ENCODE peak calls at places on chromosomes 3 and 15, in five cellular contexts. U, R, Y, E and V are unnamed samples.

GRCh38 chr15:65792988-65793812 is 1.1 kb upstream of the DENND4A start:
- DNase-seq in Y (no peak), R (no peak), E (no peak), U (no peak), V (no peak)

GRCh38 chr15:86066174-86066829 is 13.4 kb upstream of the AGBL1 start:
- DNase-seq in R (no peak), U (no peak), E (no peak), Y (no peak), V (no peak)

GRCh38 chr15:62094398-62094797 is 27.6 kb downstream of the C2CD4A start:
- DNase-seq in R (no peak), Y (no peak), U (no peak), E (no peak), V (no peak)

GRCh38 chr15:71282086-71282485 is 166.8 kb downstream of the THSD4 start:
- DNase-seq in E (no peak), R (no peak), U (peak; percentile 70), Y (no peak), V (no peak)

GRCh38 chr3:39664931-39665330 is 144.5 kb upstream of the MYRIP start:
- DNase-seq in U (no peak), E (no peak), Y (no peak), R (no peak), V (no peak)

GRCh38 chr3:63565220-63565619 is 87.3 kb upstream of the SNTN start:
- DNase-seq in E (no peak), U (no peak), R (no peak), Y (no peak), V (no peak)

GRCh38 chr3:171776411-171776810 is 33.9 kb downstream of the PLD1 start:
- DNase-seq in E (no peak), R (no peak), U (no peak), Y (no peak), V (no peak)

GRCh38 chr15:74386496-74387140 is 19.2 kb upstream of the CYP11A1 start:
- DNase-seq in R (no peak), U (no peak), E (no peak), Y (no peak), V (no peak)

GRCh38 chr15:68552773-68553172 is 26.0 kb upstream of the CORO2B start:
- DNase-seq in E (no peak), R (no peak), U (peak; percentile 47), Y (no peak), V (no peak)

GRCh38 chr3:13178107-13178506 is 104.9 kb upstream of the IQSEC1 start:
- DNase-seq in E (no peak), Y (no peak), R (no peak), U (no peak), V (no peak)

GRCh38 chr15:43550527-43551363 is 33.3 kb downstream of the MAP1A start:
- DNase-seq in U (peak; percentile 59), Y (no peak), R (no peak), E (no peak), V (no peak)

GRCh38 chr3:112374334-112374734 is 41.4 kb downstream of the CD200 start:
- DNase-seq in Y (no peak), R (no peak), E (no peak), U (no peak), V (no peak)

GRCh38 chr15:58453931-58454793 is 22.4 kb downstream of the LIPC start:
- DNase-seq in E (no peak), R (no peak), U (no peak), Y (no peak), V (no peak)

GRCh38 chr3:40504636-40505430 is 1.0 kb upstream of the ZNF620 start:
- DNase-seq in Y (no peak), E (no peak), U (peak; percentile 99), R (no peak), V (no peak)

GRCh38 chr3:97958396-97958795 is 13.8 kb downstream of the RIOX2 start:
- DNase-seq in Y (no peak), U (peak; percentile 52), R (no peak), E (no peak), V (no peak)

GRCh38 chr3:99875925-99876781 is 58.5 kb downstream of the CMSS1 start:
- DNase-seq in R (peak; percentile 76), Y (peak; percentile 60), U (peak; percentile 79), E (peak; percentile 92), V (peak; percentile 85)

GRCh38 chr3:133851931-133852330 is 43.8 kb downstream of the RAB6B start:
- DNase-seq in U (no peak), R (no peak), Y (no peak), E (no peak), V (no peak)

GRCh38 chr3:50450135-50450911 is 53.1 kb downstream of the CACNA2D2 start:
- DNase-seq in R (peak; percentile 39), E (no peak), U (peak; percentile 15), Y (peak; percentile 54), V (no peak)

GRCh38 chr3:138774529-138775253 is 60.0 kb downstream of the PIK3CB start:
- DNase-seq in R (no peak), U (peak; percentile 100), E (no peak), Y (no peak), V (no peak)

GRCh38 chr3:150723946-150724345 is 20.2 kb upstream of the ERICH6 start:
- DNase-seq in Y (no peak), R (no peak), U (no peak), E (no peak), V (no peak)

GRCh38 chr3:119120480-119120879 is 25.5 kb upstream of the TEX55 start:
- DNase-seq in E (peak; percentile 41), U (no peak), R (no peak), Y (no peak), V (no peak)

GRCh38 chr3:68817243-68817642 is 115.1 kb downstream of the TAFA4 start:
- DNase-seq in Y (no peak), U (no peak), R (no peak), E (no peak), V (no peak)

GRCh38 chr3:47433796-47434195 is 41.9 kb downstream of the SCAP start:
- DNase-seq in Y (no peak), R (no peak), U (no peak), E (no peak), V (no peak)

GRCh38 chr15:97473615-97474014 is 486.9 kb upstream of the ARRDC4 start:
- DNase-seq in E (no peak), Y (no peak), R (no peak), U (no peak), V (no peak)

GRCh38 chr3:190605385-190605784 is 91.5 kb downstream of the IL1RAP start:
- DNase-seq in R (no peak), E (no peak), Y (no peak), U (no peak), V (no peak)

GRCh38 chr3:775178-775885 is 317.5 kb upstream of the CNTN6 start:
- DNase-seq in R (no peak), Y (no peak), U (no peak), E (no peak), V (no peak)

GRCh38 chr3:169633105-169633504 is 30.4 kb downstream of the MECOM start:
- DNase-seq in Y (no peak), E (no peak), R (no peak), U (no peak), V (no peak)

GRCh38 chr15:99482993-99483392 is 82.8 kb upstream of the MEF2A start:
- DNase-seq in E (no peak), Y (no peak), R (no peak), U (no peak), V (no peak)

GRCh38 chr3:170257145-170257544 is 34.9 kb downstream of the PRKCI start:
- DNase-seq in Y (no peak), U (no peak), E (no peak), R (no peak), V (no peak)

GRCh38 chr3:113747719-113748046 is 848 bp downstream of the ATP6V1A start:
- DNase-seq in U (no peak), R (no peak), E (no peak), Y (no peak), V (no peak)

GRCh38 chr3:37912052-37912733 is 50.5 kb downstream of the CTDSPL start:
- DNase-seq in U (no peak), R (no peak), E (no peak), Y (no peak), V (no peak)
- H3K27ac ChIP-seq in U (no peak overlapping the region), R (no peak overlapping the region), E (no peak overlapping the region), Y (peak overlapping the region; percentile 19), V (no peak overlapping the region)

DNA sequence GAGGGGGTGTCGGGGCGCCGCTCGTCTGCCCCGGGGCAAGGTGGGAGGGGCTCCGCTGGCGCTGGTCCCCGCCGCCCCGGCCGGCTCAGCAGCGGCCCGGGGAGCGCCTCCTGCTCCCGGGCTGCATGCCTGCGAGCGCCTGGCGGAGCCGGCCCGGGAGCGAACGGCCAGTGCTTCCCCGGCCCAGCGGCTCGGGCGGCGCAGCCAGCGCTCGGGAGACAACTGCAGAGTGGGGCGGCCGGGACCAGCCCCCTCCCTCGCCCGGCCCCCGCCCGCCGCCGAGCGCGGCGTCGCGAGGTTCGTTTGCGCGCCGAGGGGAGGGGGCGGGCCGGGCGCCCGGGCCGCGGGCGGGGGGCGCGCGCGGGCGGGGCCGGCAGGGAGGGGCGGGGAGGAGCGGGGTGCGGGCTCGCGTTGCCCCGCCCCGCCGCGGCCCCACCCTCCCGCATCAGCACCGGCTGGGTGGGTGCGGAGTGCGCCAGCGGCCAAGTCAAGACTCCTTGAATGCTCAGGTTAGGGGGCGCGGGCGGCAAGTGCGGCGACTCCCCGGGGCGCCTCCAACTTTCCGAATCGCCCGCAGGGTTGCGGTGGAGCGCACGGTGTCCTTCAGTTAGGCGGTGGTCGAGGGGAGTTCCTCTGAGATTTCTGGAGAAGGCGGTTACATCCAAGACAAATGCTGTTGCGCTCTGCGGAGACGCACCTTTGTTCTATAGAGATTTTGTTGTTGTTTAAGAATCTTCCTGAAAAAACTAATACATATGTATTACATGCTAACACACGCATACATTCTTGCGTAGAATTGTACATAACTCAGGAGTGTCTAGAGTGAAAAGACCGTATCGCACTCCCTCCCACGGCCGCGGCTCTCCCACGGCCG is at the start of gene RGMA:
- DNase-seq in U (no peak), R (peak; percentile 46), Y (peak; percentile 34), E (peak; percentile 65), V (peak; percentile 53)
- H3K27ac ChIP-seq in U (no peak within 1 kb of the TSS), R (peak within 1 kb of the TSS; percentile 8), Y (peak within 1 kb of the TSS; percentile 52), E (no peak within 1 kb of the TSS), V (peak within 1 kb of the TSS; percentile 40)

GRCh38 chr3:45644063-45644462 is 45.1 kb upstream of the SACM1L start:
- DNase-seq in R (no peak), U (peak; percentile 95), Y (no peak), E (no peak), V (no peak)

GRCh38 chr3:45644467-45645201 is 44.6 kb upstream of the SACM1L start:
- DNase-seq in U (peak; percentile 93), Y (no peak), E (no peak), R (no peak), V (no peak)

GRCh38 chr3:45647148-45647619 is 42.0 kb upstream of the SACM1L start:
- DNase-seq in U (peak; percentile 94), E (no peak), Y (no peak), R (no peak), V (no peak)

GRCh38 chr3:45642731-45643152 is 46.5 kb upstream of the SACM1L start:
- DNase-seq in U (peak; percentile 88), Y (no peak), R (no peak), E (no peak), V (no peak)

GRCh38 chr3:45646051-45646585 is 43.1 kb upstream of the SACM1L start:
- DNase-seq in E (no peak), U (no peak), R (no peak), Y (peak; percentile 38), V (no peak)
- H3K27ac ChIP-seq in E (no peak overlapping the region), U (peak overlapping the region; percentile 78), R (peak overlapping the region; percentile 71), Y (no peak overlapping the region), V (no peak overlapping the region)

GRCh38 chr3:8441969-8442559 is 59.6 kb upstream of the LMCD1 start:
- DNase-seq in R (no peak), E (peak; percentile 64), U (peak; percentile 77), Y (no peak), V (peak; percentile 42)
- H3K27ac ChIP-seq in R (no peak overlapping the region), E (no peak overlapping the region), U (peak overlapping the region; percentile 40), Y (no peak overlapping the region), V (no peak overlapping the region)